ENCODE peak calls at places on chromosomes 4 and X, in five cellular contexts. U is esophagus squamous epithelium, I is breast epithelium, J is HCT116, T is uterus. B is an unnamed sample. For H3K27me3, the result is how much of the 10 kb centered on the place peaks cover.

GRCh38 chrX:51144828-51145442 is 187.7 kb upstream of the NUDT10 start:
- DNase-seq in T (no peak), U (no peak), I (no peak), J (no peak), B (no peak)

GRCh38 chrX:33817266-33817665 is 314.8 kb downstream of the FAM47A start:
- DNase-seq in U (no peak), J (no peak), I (no peak), T (no peak), B (no peak)

GRCh38 chrX:17375631-17376380 is 806 bp downstream of the NHS start:
- DNase-seq in U (no peak), J (no peak), T (peak), I (no peak), B (no peak)

GRCh38 chr4:81635747-81636146 is 164.0 kb upstream of the RASGEF1B start:
- DNase-seq in T (no peak), J (peak), I (no peak), U (peak), B (peak)

GRCh38 chrX:37380920-37381319 is 31.8 kb downstream of the PRRG1 start:
- DNase-seq in U (no peak), T (no peak), I (no peak), J (peak), B (no peak)

GRCh38 chrX:112786076-112786475 is 54.6 kb downstream of the AMOT start:
- DNase-seq in U (no peak), J (no peak), I (no peak), T (no peak), B (no peak)

GRCh38 chrX:140433582-140433981 is 71.3 kb downstream of the SOX3 start:
- DNase-seq in T (no peak), U (no peak), I (no peak), J (no peak), B (no peak)

GRCh38 chr4:119032921-119033685 is 102.5 kb upstream of the MYOZ2 start:
- DNase-seq in T (no peak), U (no peak), I (no peak), J (no peak), B (no peak)

GRCh38 chr4:141131738-141132688 is 1.3 kb downstream of the RNF150 start:
- DNase-seq in J (no peak), U (no peak), T (peak), I (peak), B (no peak)

GRCh38 chr4:168917150-168917779 is 92.8 kb downstream of the CBR4 start:
- DNase-seq in T (no peak), U (no peak), J (peak), I (no peak), B (no peak)

GRCh38 chrX:68989865-68990606 is 161.2 kb downstream of the EFNB1 start:
- DNase-seq in J (no peak), T (peak), I (no peak), U (no peak), B (no peak)

GRCh38 chr4:139595989-139596679 is 40.1 kb upstream of the SETD7 start:
- DNase-seq in I (no peak), J (no peak), U (no peak), T (no peak), B (peak)

GRCh38 chrX:19121898-19122640 is at the start of gene ADGRG2:
- DNase-seq in I (no peak), J (no peak), U (no peak), T (peak), B (peak)

GRCh38 chrX:8783100-8784098 is 17.8 kb downstream of the FAM9A start:
- DNase-seq in T (no peak), I (no peak), J (no peak), U (no peak), B (no peak)

GRCh38 chr4:117137143-117137542 is 51.8 kb upstream of the TRAM1L1 start:
- DNase-seq in J (peak), I (no peak), U (no peak), T (no peak), B (no peak)

GRCh38 chrX:48813605-48814004 is 11.7 kb downstream of the HDAC6 start:
- DNase-seq in T (no peak), J (no peak), U (no peak), I (no peak), B (no peak)

GRCh38 chr4:6834867-6835266 is 52.3 kb downstream of the KIAA0232 start:
- DNase-seq in J (no peak), T (no peak), I (no peak), U (no peak), B (no peak)

GRCh38 chrX:41688835-41689234 is at the start of gene GPR34:
- DNase-seq in U (no peak), I (no peak), T (no peak), J (no peak), B (no peak)

GRCh38 chr4:11367371-11367770 is 61.3 kb downstream of the HS3ST1 start:
- DNase-seq in I (no peak), J (no peak), U (no peak), T (peak), B (peak)

GRCh38 chrX:9171841-9172240 is 137.9 kb upstream of the FAM9B start:
- DNase-seq in I (no peak), U (no peak), J (no peak), T (no peak), B (no peak)

GRCh38 chr4:88661724-88662123 is 35.9 kb downstream of the NAP1L5 start:
- DNase-seq in J (no peak), I (no peak), T (no peak), U (no peak), B (no peak)

GRCh38 chr4:168715889-168716288 is 219.0 kb downstream of the PALLD start:
- DNase-seq in U (no peak), J (no peak), I (no peak), T (no peak), B (no peak)

GRCh38 chr4:76308548-76308947 is 2.0 kb downstream of the STBD1 start:
- DNase-seq in U (no peak), J (no peak), T (no peak), I (no peak), B (no peak)
- TF ChIP-seq POLR2A in U (no peak), J (no peak), T (no peak), I (no peak), B (no peak)

DNA sequence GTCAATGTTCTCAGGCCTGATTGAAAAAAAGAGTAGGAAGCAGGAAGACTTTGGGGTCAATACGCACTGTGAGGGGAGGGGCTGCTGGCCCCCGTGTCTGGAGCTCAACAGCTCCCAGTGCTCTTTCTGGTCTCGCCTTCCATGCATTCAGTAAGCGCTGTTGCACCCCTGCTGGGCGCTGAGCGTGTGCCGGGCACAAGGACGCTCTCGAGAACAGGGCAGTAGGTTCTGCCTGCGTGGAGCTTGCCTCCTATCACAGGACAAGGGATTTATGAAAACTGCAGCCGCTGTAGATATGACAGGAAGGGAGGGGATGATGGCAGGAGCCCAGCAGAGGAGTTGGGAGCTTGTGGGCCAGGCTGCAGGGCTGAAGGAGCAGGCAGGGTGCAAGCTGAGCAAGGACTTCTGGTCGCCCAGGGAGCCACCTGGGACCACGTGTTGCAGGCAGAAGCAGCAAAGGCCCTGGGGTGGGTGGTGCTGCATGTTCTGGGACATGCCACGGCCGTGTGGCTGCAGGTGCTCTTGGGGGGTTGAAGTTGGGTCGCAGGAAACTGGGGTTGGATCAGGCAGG is 97.7 kb downstream of the CPZ start:
- DNase-seq in U (no peak), I (peak), J (no peak), T (no peak), B (no peak)
- H3K27me3 ChIP-seq in U (under half), I (half or more), J (under half), T (under half), B (under half)

GRCh38 chrX:128622296-128622695 is 570.1 kb upstream of the ACTRT1 start:
- DNase-seq in U (no peak), J (no peak), T (no peak), I (no peak), B (no peak)

GRCh38 chrX:128616933-128617332 is 564.7 kb upstream of the ACTRT1 start:
- DNase-seq in U (no peak), I (no peak), T (no peak), J (no peak), B (no peak)

GRCh38 chrX:128623361-128623760 is 571.2 kb upstream of the ACTRT1 start:
- DNase-seq in J (no peak), U (no peak), T (no peak), I (no peak), B (no peak)

GRCh38 chrX:128619490-128619889 is 567.3 kb upstream of the ACTRT1 start:
- DNase-seq in T (no peak), J (no peak), U (no peak), I (no peak), B (no peak)
- TF ChIP-seq CTCF in T (no peak), J (no peak), U (no peak), I (no peak), B (no peak)

DNA sequence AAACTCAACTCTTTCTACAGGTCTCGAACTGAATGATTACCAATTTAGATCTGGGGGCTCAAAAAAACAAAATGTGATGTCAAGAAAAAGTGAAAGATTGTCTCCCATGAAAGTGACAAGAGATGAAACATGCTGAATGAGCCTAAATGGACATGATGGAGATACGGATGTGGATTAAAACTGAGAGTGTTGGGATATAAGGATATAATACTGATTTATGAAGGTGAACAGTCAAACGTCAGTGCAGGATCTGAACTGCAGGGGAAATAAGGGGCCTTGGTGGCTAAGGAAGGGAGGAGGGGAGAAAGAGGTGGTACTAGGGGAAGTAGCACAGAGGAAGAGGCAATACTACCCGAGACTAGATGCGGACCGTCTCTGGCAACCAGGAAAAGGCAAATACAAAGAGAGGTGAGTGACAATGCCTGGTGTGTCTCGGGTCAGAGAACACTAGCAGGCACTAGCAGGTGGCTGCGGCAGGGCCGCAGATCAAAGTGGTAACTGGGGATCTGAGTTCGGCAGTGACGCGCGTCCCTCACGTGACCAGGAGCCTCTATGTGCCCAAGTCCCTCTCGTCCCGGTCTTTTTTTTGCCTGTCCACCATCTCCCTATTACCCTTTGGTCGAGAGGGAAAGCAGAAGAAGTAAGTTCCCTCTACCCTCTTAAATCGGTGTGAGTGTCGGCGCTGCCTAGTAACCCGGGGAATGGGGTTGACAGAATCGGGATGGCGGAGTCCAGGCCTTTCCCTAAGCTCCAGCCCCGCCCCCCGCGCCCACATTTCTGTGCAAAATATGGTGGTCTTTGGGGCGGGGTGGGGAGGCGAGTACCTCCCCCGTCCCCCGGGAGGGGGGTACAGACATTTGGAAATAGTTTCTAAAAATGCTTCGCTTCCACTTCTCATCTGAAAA is at the start of gene TCEAL1:
- DNase-seq in U (no peak), J (no peak), T (peak), I (peak), B (peak)
- TF ChIP-seq POLR2A in U (peak), J (no peak), T (peak), I (no peak), B (peak)

GRCh38 chr4:8854016-8854415 is 17.6 kb downstream of the HMX1 start:
- DNase-seq in I (no peak), U (no peak), J (no peak), T (no peak), B (no peak)
- H3K27me3 ChIP-seq in I (half or more), U (under half), J (under half), T (under half), B (half or more)

DNA sequence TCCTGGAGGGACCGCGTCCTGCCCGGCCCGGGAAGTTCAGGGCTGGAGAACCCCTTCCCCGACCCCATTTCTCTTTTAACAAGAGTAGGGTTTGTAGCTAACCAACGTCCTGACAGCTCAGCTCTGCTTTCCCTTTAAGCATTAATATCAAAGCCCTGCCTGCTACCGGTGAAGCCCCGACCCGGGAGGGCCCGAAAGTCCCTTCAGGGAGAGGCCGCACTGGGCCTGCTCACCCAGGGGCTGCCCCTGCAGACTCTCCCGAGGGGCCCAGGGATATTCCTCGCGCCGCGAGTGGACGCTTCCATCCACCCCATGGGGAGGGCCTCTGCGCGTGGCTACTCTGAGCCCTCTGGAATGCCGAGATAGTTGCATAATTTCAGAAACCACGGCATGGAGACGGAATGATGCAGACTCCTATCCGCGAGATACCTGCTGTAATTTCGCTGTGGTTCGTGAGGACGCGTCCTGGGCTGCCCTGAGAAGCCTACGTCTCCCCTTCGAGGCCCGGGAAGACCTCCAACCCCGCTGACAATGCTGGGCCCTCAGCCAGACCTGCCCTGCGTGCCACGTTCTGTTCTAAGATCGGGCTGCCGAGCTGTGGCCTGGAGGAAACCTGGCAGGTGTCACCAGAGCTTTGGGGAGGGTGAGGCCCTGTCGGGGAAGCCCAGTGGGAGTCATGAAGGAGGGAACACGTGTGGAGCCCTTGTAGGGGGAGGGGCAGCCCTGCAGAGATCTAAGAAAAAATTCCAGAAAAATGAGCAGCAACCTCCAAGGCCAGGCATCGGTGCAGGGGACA is 999 bp upstream of the CTBP1 start:
- DNase-seq in J (no peak), T (peak), I (no peak), U (no peak), B (no peak)
- TF ChIP-seq CTCF in J (no peak), T (no peak), I (no peak), U (no peak), B (no peak)